ENCODE peak calls at places on chromosomes 12 and 14, in nine cellular contexts. K is stimulated activated CD8-positive, alpha-beta memory T cell treated with anti-CD3 and anti-CD28 coated beads, Interleukin-15, amount 100 ng/mL, for 24 hours; E is NCI-H345; P is A549; R is pancreas; W is WTC11; X is MCF 10A; A is occipital lobe; O is fibroblast of pulmonary artery. J is an unnamed sample.

GRCh38 chr12:24742378-24742777 is 206.5 kb downstream of the BCAT1 start:
- DNase-seq in K (no peak), R (no peak), A (no peak), W (no peak), P (no peak), X (no peak), E (no peak), O (no peak), J (peak)

GRCh38 chr14:102604183-102604582 is 11.7 kb downstream of the RCOR1 start:
- DNase-seq in O (no peak), E (no peak), A (no peak), K (no peak), P (no peak), X (no peak), W (no peak), R (no peak), J (no peak)

GRCh38 chr14:85527006-85527405 is 2.9 kb upstream of the FLRT2 start:
- DNase-seq in X (no peak), K (no peak), A (no peak), R (no peak), E (no peak), P (peak), O (peak), W (no peak), J (no peak)

GRCh38 chr14:94312481-94313246 is 10.5 kb downstream of the SERPINA6 start:
- DNase-seq in K (no peak), E (no peak), O (no peak), R (no peak), W (no peak), X (peak), P (no peak), A (no peak), J (no peak)

GRCh38 chr12:90211017-90211416 is 502.4 kb upstream of the ATP2B1 start:
- DNase-seq in W (no peak), A (no peak), O (peak), P (peak), K (no peak), R (no peak), E (no peak), X (peak), J (no peak)

GRCh38 chr12:62191747-62192485 is 68.3 kb upstream of the USP15 start:
- DNase-seq in X (no peak), E (peak), R (peak), O (peak), A (peak), W (peak), K (no peak), P (peak), J (no peak)

GRCh38 chr12:83700858-83701257 is 1014.2 kb downstream of the TMTC2 start:
- DNase-seq in E (no peak), W (no peak), O (no peak), X (peak), P (no peak), A (no peak), R (no peak), K (no peak), J (no peak)

GRCh38 chr12:27781680-27782079 is 1.6 kb upstream of the MANSC4 start:
- DNase-seq in A (no peak), K (no peak), W (no peak), O (peak), P (no peak), X (peak), R (no peak), E (no peak), J (no peak)

GRCh38 chr14:99654235-99655000 is 9.5 kb downstream of the HHIPL1 start:
- DNase-seq in X (peak), P (peak), W (no peak), E (no peak), K (no peak), R (peak), A (no peak), O (peak), J (no peak)

GRCh38 chr14:72745546-72745945 is 148.4 kb downstream of the DPF3 start:
- DNase-seq in K (no peak), P (no peak), E (no peak), O (peak), X (peak), A (no peak), R (no peak), W (no peak), J (no peak)

GRCh38 chr12:79927772-79928474 is 7.0 kb downstream of the PPP1R12A start:
- DNase-seq in P (no peak), K (no peak), X (no peak), R (no peak), W (no peak), E (no peak), O (no peak), A (no peak), J (peak)

GRCh38 chr12:11758838-11759509 is 109.5 kb downstream of the ETV6 start:
- DNase-seq in O (peak), K (no peak), E (no peak), A (no peak), R (no peak), X (no peak), W (no peak), P (no peak), J (peak)

GRCh38 chr14:76486251-76486743 is 110.4 kb downstream of the ESRRB start:
- DNase-seq in R (no peak), K (no peak), E (peak), W (no peak), A (no peak), O (no peak), X (no peak), P (no peak), J (no peak)

J was measured in stimulated activated naive B cell treated with anti-CD40 and anti-IgM and Interleukin-4, amounts not matched to agents 10 μg/mL and 1 μg/mL and 100 μg/mL, for 72 hours.